ENCODE peak calls at places on chromosomes 12 and 14, in seven cellular contexts. V is astrocyte; B is A549; U is cardiac muscle cell; Z is tibial nerve; M is activated CD8-positive, alpha-beta memory T cell treated with anti-CD3 and anti-CD28 coated beads for 1 hour; A is ACHN. S is an unnamed sample.

GRCh38 chr12:49489720-49490119 is 49.1 kb upstream of the KCNH3 start:
- DNase-seq in A (no peak), Z (no peak), B (no peak), V (peak; percentile 98), M (no peak), U (no peak), S (no peak)

GRCh38 chr12:96487214-96487613 is 2.2 kb upstream of the CFAP54 start:
- DNase-seq in A (peak; percentile 71), U (no peak), V (peak; percentile 89), M (no peak), Z (no peak), B (peak; percentile 55), S (no peak)

GRCh38 chr12:76284816-76285750 is 63.1 kb downstream of the BBS10 start:
- DNase-seq in B (no peak), A (peak; percentile 26), Z (no peak), V (peak; percentile 42), M (no peak), U (no peak), S (peak; percentile 16)

GRCh38 chr12:53664191-53664590 is 11.7 kb downstream of the ATP5MC2 start:
- DNase-seq in V (no peak), M (no peak), U (no peak), A (no peak), Z (no peak), B (no peak), S (no peak)

GRCh38 chr12:64608901-64609542 is 1.3 kb upstream of the RASSF3 start:
- DNase-seq in A (peak; percentile 84), M (no peak), U (peak; percentile 30), B (peak; percentile 87), Z (no peak), V (peak; percentile 52), S (peak; percentile 64)

GRCh38 chr12:88578821-88579518 is 1.3 kb downstream of the KITLG start:
- DNase-seq in A (peak; percentile 85), B (peak; percentile 81), V (no peak), Z (no peak), M (no peak), U (peak; percentile 38), S (peak; percentile 51)

GRCh38 chr12:41485203-41485602 is 297.1 kb downstream of the PDZRN4 start:
- DNase-seq in Z (no peak), M (no peak), A (no peak), V (no peak), B (no peak), U (no peak), S (no peak)

GRCh38 chr14:46048127-46048526 is 603.5 kb downstream of the RPL10L start:
- DNase-seq in V (peak; percentile 32), Z (no peak), U (peak; percentile 74), M (no peak), A (peak; percentile 50), B (no peak), S (no peak)

GRCh38 chr14:32618991-32619390 is 289.9 kb downstream of the AKAP6 start:
- DNase-seq in B (no peak), V (no peak), A (no peak), U (no peak), Z (no peak), M (no peak), S (no peak)

GRCh38 chr12:94725375-94726168 is 75.2 kb upstream of the TMCC3 start:
- DNase-seq in M (no peak), Z (no peak), V (peak; percentile 20), U (peak; percentile 17), B (peak; percentile 30), A (peak; percentile 10), S (no peak)

GRCh38 chr12:111976860-111977259 is 36.1 kb downstream of the TMEM116 start:
- DNase-seq in Z (no peak), B (no peak), A (no peak), M (no peak), U (no peak), V (no peak), S (no peak)

GRCh38 chr14:39266871-39267591 is 33.3 kb downstream of the MIA2 start:
- DNase-seq in A (peak; percentile 74), V (peak; percentile 76), Z (peak; percentile 50), U (peak; percentile 85), B (peak; percentile 58), M (peak; percentile 32), S (peak; percentile 40)

GRCh38 chr14:32436993-32437392 is 107.9 kb downstream of the AKAP6 start:
- DNase-seq in V (no peak), A (no peak), U (no peak), B (no peak), M (no peak), Z (no peak), S (no peak)

GRCh38 chr14:102277874-102278630 is 26.9 kb downstream of the MOK start:
- DNase-seq in A (no peak), B (no peak), U (peak; percentile 33), V (no peak), Z (no peak), M (no peak), S (no peak)

GRCh38 chr14:65200454-65200853 is 98.1 kb upstream of the MAX start:
- DNase-seq in Z (no peak), U (no peak), V (no peak), A (no peak), B (no peak), M (no peak), S (no peak)

S was measured in HuH-7.5.